ENCODE peak calls at places on chromosomes 1 and 21, in six cellular contexts. O is uterus, Z is fibroblast of lung, Y is cardiac muscle cell, M is MG63, D is aorta. P is an unnamed sample.

GRCh38 chr1:228374711-228375577 is 31.7 kb downstream of the TRIM11 start:
- DNase-seq in Y (peak; percentile 99), Z (peak; percentile 100), M (peak; percentile 95), O (peak; percentile 89), D (peak; percentile 90), P (no peak)

GRCh38 chr1:198220428-198220827 is 63.6 kb downstream of the NEK7 start:
- DNase-seq in Y (peak; percentile 52), Z (peak; percentile 79), D (no peak), M (peak; percentile 36), O (no peak), P (no peak)

GRCh38 chr1:220690140-220691038 is at the start of gene C1orf115:
- DNase-seq in D (peak; percentile 75), Y (peak; percentile 62), Z (peak; percentile 47), M (peak; percentile 50), O (peak; percentile 68), P (peak; percentile 64)

GRCh38 chr1:111948209-111949131 is 41.0 kb downstream of the KCND3 start:
- DNase-seq in O (peak; percentile 69), D (peak; percentile 53), Z (no peak), M (peak; percentile 91), Y (peak; percentile 21), P (no peak)

GRCh38 chr1:6392081-6392879 is 1.3 kb downstream of the ACOT7 start:
- DNase-seq in O (no peak), Z (no peak), Y (no peak), D (no peak), M (no peak), P (no peak)

GRCh38 chr1:180247061-180247460 is 17.0 kb downstream of the LHX4 start:
- DNase-seq in O (no peak), Y (peak; percentile 29), M (no peak), D (no peak), Z (no peak), P (no peak)

GRCh38 chr1:220755316-220755715 is 7.2 kb downstream of the MTARC2 start:
- DNase-seq in D (no peak), Z (no peak), O (no peak), Y (no peak), M (no peak), P (no peak)

GRCh38 chr1:31926846-31927660 is 11.1 kb downstream of the PTP4A2 start:
- DNase-seq in Y (no peak), O (no peak), Z (no peak), D (no peak), M (no peak), P (no peak)

GRCh38 chr1:174079796-174080195 is 57.6 kb upstream of the RC3H1 start:
- DNase-seq in Z (no peak), M (no peak), D (no peak), Y (no peak), O (no peak), P (no peak)

GRCh38 chr1:43651188-43651587 is 1.2 kb downstream of the KDM4A start:
- DNase-seq in D (no peak), Y (no peak), M (no peak), Z (no peak), O (no peak), P (no peak)

GRCh38 chr1:147892731-147893214 is 9.8 kb upstream of the GJA8 start:
- DNase-seq in O (no peak), D (no peak), Z (peak; percentile 73), M (no peak), Y (peak; percentile 76), P (peak; percentile 45)

GRCh38 chr1:231062500-231063270 is 22.6 kb upstream of the FAM89A start:
- DNase-seq in M (no peak), D (no peak), O (no peak), Y (no peak), Z (peak; percentile 28), P (peak; percentile 29)

GRCh38 chr1:67880056-67880601 is 46.9 kb upstream of the GNG12 start:
- DNase-seq in Y (peak; percentile 89), O (no peak), M (peak; percentile 63), D (no peak), Z (peak; percentile 83), P (no peak)

GRCh38 chr1:176643536-176643935 is 180.6 kb downstream of the PAPPA2 start:
- DNase-seq in M (peak; percentile 53), Y (no peak), Z (peak; percentile 49), O (no peak), D (no peak), P (peak; percentile 22)

GRCh38 chr21:34748862-34749261 is 80.1 kb downstream of the CLIC6 start:
- DNase-seq in O (no peak), D (no peak), M (no peak), Y (no peak), Z (no peak), P (no peak)

GRCh38 chr1:113353581-113353980 is 36.7 kb upstream of the MAGI3 start:
- DNase-seq in Y (no peak), O (no peak), Z (no peak), D (no peak), M (no peak), P (no peak)

GRCh38 chr1:61524206-61524605 is 200.7 kb downstream of the TM2D1 start:
- DNase-seq in Y (no peak), O (no peak), D (no peak), Z (no peak), M (no peak), P (no peak)

GRCh38 chr1:10637400-10637799 is 159.0 kb downstream of the CASZ1 start:
- DNase-seq in O (no peak), Y (no peak), D (no peak), Z (no peak), M (no peak), P (no peak)

GRCh38 chr1:38213720-38214367 is 167.3 kb upstream of the POU3F1 start:
- DNase-seq in Y (no peak), Z (no peak), O (no peak), M (no peak), D (no peak), P (no peak)

GRCh38 chr21:28538987-28539622 is 453.6 kb downstream of the LTN1 start:
- DNase-seq in Y (peak; percentile 24), Z (peak; percentile 91), M (no peak), D (no peak), O (no peak), P (no peak)

GRCh38 chr1:51305371-51305823 is 25.0 kb downstream of the TTC39A start:
- DNase-seq in Z (no peak), D (no peak), Y (no peak), O (no peak), M (no peak), P (no peak)

GRCh38 chr1:164563821-164564251 is 4.9 kb downstream of the PBX1 start:
- DNase-seq in M (no peak), D (no peak), O (no peak), Y (no peak), Z (peak; percentile 52), P (no peak)

DNA sequence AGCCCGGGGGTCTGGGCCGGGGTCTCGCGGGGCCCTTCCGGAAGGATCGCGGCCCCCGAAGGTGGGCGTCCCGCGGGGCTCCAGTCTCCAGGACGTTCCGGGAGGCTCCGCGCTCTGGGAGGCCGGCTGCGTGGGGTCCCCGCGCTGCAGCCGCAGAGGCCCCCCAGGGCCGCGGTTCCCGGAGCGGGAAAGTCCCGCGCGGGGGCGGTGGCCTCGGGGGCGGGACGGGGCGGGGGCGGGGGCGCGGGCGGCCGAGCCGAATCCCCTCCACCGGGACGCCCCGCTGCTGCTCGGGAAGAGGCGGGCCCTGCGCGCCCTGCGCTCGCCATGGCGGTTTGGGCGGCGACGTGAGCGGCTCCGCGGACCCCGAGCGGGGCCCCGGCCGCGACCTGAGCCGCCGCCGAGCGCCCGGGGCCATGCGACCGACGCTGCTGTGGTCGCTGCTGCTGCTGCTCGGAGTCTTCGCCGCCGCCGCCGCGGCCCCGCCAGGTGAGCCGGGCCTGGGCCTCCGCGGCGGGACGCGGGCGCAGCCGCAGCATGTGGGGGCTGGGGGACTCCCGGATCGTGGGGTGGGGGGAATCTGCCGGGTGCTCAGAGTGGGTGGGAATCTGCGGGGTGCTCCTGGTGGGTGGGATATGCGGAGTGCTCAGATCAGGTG is at the start of gene IFNGR2:
- DNase-seq in O (peak; percentile 48), M (peak; percentile 49), Y (peak; percentile 56), D (peak; percentile 70), Z (no peak), P (peak; percentile 54)
- H3K4me3 ChIP-seq in O (peak within 1 kb of the TSS; percentile 91), M (peak within 1 kb of the TSS; percentile 85), Y (peak within 1 kb of the TSS; percentile 80), D (peak within 1 kb of the TSS; percentile 92), Z (peak within 1 kb of the TSS; percentile 67), P (peak within 1 kb of the TSS; percentile 77)

DNA sequence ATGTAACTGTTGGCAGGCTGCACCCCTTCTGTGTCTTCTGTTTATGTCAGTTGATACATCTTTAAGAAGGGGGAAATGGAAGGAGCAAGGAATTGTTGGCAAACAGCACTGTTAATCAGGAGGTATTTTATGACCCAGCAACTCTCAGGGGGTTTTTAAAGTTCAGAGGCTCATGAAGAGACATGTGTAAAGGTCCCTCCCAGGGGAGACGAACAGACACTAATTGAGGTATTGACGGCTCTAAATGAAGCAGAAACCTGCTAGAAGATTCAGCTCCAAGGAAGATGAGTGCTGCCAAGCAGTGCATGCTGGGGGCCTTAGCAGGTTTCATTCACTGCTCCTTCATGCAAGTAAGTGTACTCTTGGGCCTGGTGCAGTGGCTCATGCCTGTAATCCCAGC is 337.7 kb downstream of the PCP4 start:
- DNase-seq in O (no peak), Z (no peak), Y (no peak), D (no peak), M (no peak), P (no peak)
- H3K9me3 ChIP-seq in O (no peaks in the 10 kb centered on the region), Z (no peaks in the 10 kb centered on the region), Y (no peaks in the 10 kb centered on the region), D (no peaks in the 10 kb centered on the region), M (no peaks in the 10 kb centered on the region), P (no peaks in the 10 kb centered on the region)

GRCh38 chr1:20729990-20730689 is 2.4 kb downstream of the SH2D5 start:
- DNase-seq in M (no peak), D (no peak), Z (no peak), Y (no peak), O (no peak), P (no peak)

GRCh38 chr1:20730690-20731056 is 1.8 kb downstream of the SH2D5 start:
- DNase-seq in O (no peak), D (no peak), Z (no peak), Y (no peak), M (no peak), P (no peak)

GRCh38 chr1:20732071-20732587 is 374 bp downstream of the SH2D5 start:
- DNase-seq in M (peak; percentile 74), Y (peak; percentile 56), Z (peak; percentile 51), O (peak; percentile 61), D (no peak), P (peak; percentile 72)

GRCh38 chr1:20732588-20733360 is at the start of gene SH2D5:
- DNase-seq in D (peak; percentile 82), O (peak; percentile 82), Y (peak; percentile 95), Z (peak; percentile 92), M (peak; percentile 93), P (peak; percentile 94)

GRCh38 chr1:20731057-20731991 is 1.2 kb downstream of the SH2D5 start:
- DNase-seq in Y (no peak), Z (no peak), O (no peak), D (no peak), M (no peak), P (peak; percentile 40)
- H3K4me3 ChIP-seq in Y (peak overlapping the region; percentile 51), Z (peak overlapping the region; percentile 48), O (peak overlapping the region; percentile 40), D (peak overlapping the region; percentile 54), M (peak overlapping the region; percentile 49), P (peak overlapping the region; percentile 41)

DNA sequence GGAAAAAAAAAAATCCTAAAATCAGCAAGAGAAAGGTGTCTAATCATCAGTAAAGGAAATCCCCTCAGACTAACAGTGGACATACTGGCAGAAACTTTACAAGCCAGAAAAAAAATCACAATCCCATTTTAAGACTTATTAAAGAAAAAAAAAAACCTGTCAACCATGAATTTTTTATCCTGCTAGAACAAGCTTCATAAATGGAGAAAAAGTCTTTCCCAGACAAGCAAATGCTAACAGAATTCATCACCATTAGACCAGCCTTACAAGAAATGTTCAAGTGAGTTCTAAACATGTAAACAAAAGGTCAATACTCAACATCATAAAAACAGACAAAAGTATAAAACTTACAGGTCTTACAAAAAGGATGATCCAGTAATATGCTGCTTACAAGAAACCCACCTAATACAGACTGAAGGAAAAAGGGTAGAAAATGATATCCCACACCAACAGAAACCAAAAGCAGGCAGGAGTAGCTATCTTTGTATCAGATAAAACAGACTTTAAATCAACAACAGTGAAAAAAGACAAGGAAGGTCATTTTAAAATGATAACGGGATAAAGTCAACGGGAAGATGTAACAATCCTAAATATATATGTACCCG is 129.6 kb downstream of the EVI5 start:
- DNase-seq in Z (peak; percentile 2), M (no peak), D (no peak), Y (no peak), O (no peak), P (no peak)
- H3K9me3 ChIP-seq in Z (no peaks in the 10 kb centered on the region), M (peaks cover 19% of the 10 kb centered on the region), D (peaks cover 3% of the 10 kb centered on the region), Y (no peaks in the 10 kb centered on the region), O (peaks cover 21% of the 10 kb centered on the region), P (no peaks in the 10 kb centered on the region)